ENCODE peak calls at places on chromosomes 6 and 20, in seven cellular contexts. One of them, this sample, is unnamed.

GRCh38 chr6:146914563-146915483 is 289.4 kb upstream of the STXBP5 start:
- DNase-seq in psoas muscle: peak
- DNase-seq in RWPE1: peak
- DNase-seq in ovary: peak
- DNase-seq in right cardiac atrium: peak
- DNase-seq in heart left ventricle: peak
- DNase-seq in IMR-90: peak
- DNase-seq in this sample: peak

GRCh38 chr6:46098678-46099077 is 31.1 kb upstream of the ENPP4 start:
- DNase-seq in psoas muscle: peak
- DNase-seq in RWPE1: no peak
- DNase-seq in ovary: no peak
- DNase-seq in right cardiac atrium: peak
- DNase-seq in heart left ventricle: no peak
- DNase-seq in IMR-90: no peak
- DNase-seq in this sample: peak

GRCh38 chr6:6654599-6655575 is 66.4 kb downstream of the LY86 start:
- DNase-seq in psoas muscle: no peak
- DNase-seq in RWPE1: no peak
- DNase-seq in ovary: no peak
- DNase-seq in right cardiac atrium: peak
- DNase-seq in heart left ventricle: peak
- DNase-seq in IMR-90: no peak
- DNase-seq in this sample: no peak

GRCh38 chr6:136791296-136792065 is 796 bp downstream of the MAP3K5 start:
- DNase-seq in psoas muscle: peak
- DNase-seq in RWPE1: no peak
- DNase-seq in ovary: peak
- DNase-seq in right cardiac atrium: peak
- DNase-seq in heart left ventricle: peak
- DNase-seq in IMR-90: peak
- DNase-seq in this sample: peak

GRCh38 chr6:168294901-168295300 is 24.7 kb downstream of the DACT2 start:
- DNase-seq in psoas muscle: no peak
- DNase-seq in RWPE1: no peak
- DNase-seq in ovary: no peak
- DNase-seq in right cardiac atrium: no peak
- DNase-seq in heart left ventricle: no peak
- DNase-seq in IMR-90: no peak
- DNase-seq in this sample: no peak

GRCh38 chr6:50143011-50143719 is 93.4 kb upstream of the DEFB112 start:
- DNase-seq in psoas muscle: no peak
- DNase-seq in RWPE1: no peak
- DNase-seq in ovary: no peak
- DNase-seq in right cardiac atrium: no peak
- DNase-seq in heart left ventricle: no peak
- DNase-seq in IMR-90: peak
- DNase-seq in this sample: no peak

GRCh38 chr6:47097092-47097945 is 55.2 kb upstream of the ADGRF1 start:
- DNase-seq in psoas muscle: peak
- DNase-seq in RWPE1: peak
- DNase-seq in ovary: peak
- DNase-seq in right cardiac atrium: peak
- DNase-seq in heart left ventricle: peak
- DNase-seq in IMR-90: peak
- DNase-seq in this sample: peak

GRCh38 chr6:41727705-41728072 is 7.7 kb downstream of the TFEB start:
- DNase-seq in psoas muscle: no peak
- DNase-seq in RWPE1: no peak
- DNase-seq in ovary: no peak
- DNase-seq in right cardiac atrium: no peak
- DNase-seq in heart left ventricle: no peak
- DNase-seq in IMR-90: no peak
- DNase-seq in this sample: no peak

GRCh38 chr6:113857565-113858066 is 471 bp downstream of the MARCKS start:
- DNase-seq in psoas muscle: peak
- DNase-seq in RWPE1: peak
- DNase-seq in ovary: peak
- DNase-seq in right cardiac atrium: peak
- DNase-seq in heart left ventricle: no peak
- DNase-seq in IMR-90: no peak
- DNase-seq in this sample: peak

GRCh38 chr6:111727041-111727440 is 121.4 kb upstream of the TRAF3IP2 start:
- DNase-seq in psoas muscle: no peak
- DNase-seq in RWPE1: no peak
- DNase-seq in ovary: no peak
- DNase-seq in right cardiac atrium: no peak
- DNase-seq in heart left ventricle: no peak
- DNase-seq in IMR-90: peak
- DNase-seq in this sample: no peak

GRCh38 chr6:16148498-16148897 is 19.6 kb downstream of the MYLIP start:
- DNase-seq in psoas muscle: no peak
- DNase-seq in RWPE1: no peak
- DNase-seq in ovary: no peak
- DNase-seq in right cardiac atrium: no peak
- DNase-seq in heart left ventricle: no peak
- DNase-seq in IMR-90: no peak
- DNase-seq in this sample: peak

GRCh38 chr6:53347921-53348435 is 772 bp downstream of the ELOVL5 start:
- DNase-seq in psoas muscle: peak
- DNase-seq in RWPE1: peak
- DNase-seq in ovary: peak
- DNase-seq in right cardiac atrium: peak
- DNase-seq in heart left ventricle: peak
- DNase-seq in IMR-90: peak
- DNase-seq in this sample: peak

GRCh38 chr6:69580696-69581095 is 216.1 kb downstream of the LMBRD1 start:
- DNase-seq in psoas muscle: no peak
- DNase-seq in RWPE1: no peak
- DNase-seq in ovary: no peak
- DNase-seq in right cardiac atrium: no peak
- DNase-seq in heart left ventricle: no peak
- DNase-seq in IMR-90: no peak
- DNase-seq in this sample: no peak

DNA sequence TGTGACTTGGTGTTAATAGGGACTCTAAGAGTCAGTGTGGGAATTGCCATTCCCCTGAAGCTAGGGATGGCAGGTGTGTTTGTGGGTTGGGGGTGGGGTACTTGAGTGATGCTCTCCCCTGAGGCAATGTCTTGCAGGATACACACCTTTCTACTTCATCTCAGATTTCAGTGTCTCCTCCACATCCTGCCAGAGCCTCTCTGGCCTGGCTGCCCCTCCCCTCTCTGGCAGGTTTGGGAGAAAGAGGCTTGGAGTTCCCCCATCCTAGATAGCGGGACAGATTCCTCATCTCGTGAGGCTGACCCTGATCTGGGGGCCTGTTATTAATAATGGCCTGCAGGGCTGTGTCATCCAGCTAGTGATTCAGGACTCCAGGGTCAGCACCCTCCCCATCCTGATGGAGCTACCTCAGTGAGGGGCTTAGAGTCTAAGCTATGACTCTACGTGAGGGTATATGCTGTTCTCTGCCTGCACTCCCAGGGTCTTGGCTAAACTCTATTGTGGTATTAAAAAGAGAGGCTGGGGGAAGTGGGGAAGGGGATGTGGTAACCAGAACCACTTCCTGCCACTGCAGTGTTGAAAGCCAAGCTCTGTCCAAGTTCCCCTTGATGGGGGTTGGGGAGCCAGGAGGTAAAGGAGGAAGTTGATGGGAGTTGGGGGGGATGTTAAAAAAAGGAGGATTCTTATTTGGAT is 3.7 kb upstream of the MMP9 start:
- DNase-seq in psoas muscle: no peak
- DNase-seq in RWPE1: peak
- DNase-seq in ovary: no peak
- DNase-seq in right cardiac atrium: peak
- DNase-seq in heart left ventricle: peak
- DNase-seq in IMR-90: no peak
- DNase-seq in this sample: no peak
- H3K27ac ChIP-seq in psoas muscle: no peak
- H3K27ac ChIP-seq in RWPE1: no peak
- H3K27ac ChIP-seq in ovary: no peak
- H3K27ac ChIP-seq in right cardiac atrium: no peak
- H3K27ac ChIP-seq in heart left ventricle: no peak
- H3K27ac ChIP-seq in IMR-90: no peak
- H3K27ac ChIP-seq in this sample: no peak

GRCh38 chr6:140923048-140923447 is 1209.7 kb upstream of the GJE1 start:
- DNase-seq in psoas muscle: no peak
- DNase-seq in RWPE1: no peak
- DNase-seq in ovary: no peak
- DNase-seq in right cardiac atrium: no peak
- DNase-seq in heart left ventricle: no peak
- DNase-seq in IMR-90: no peak
- DNase-seq in this sample: no peak
- H3K27ac ChIP-seq in psoas muscle: no peak
- H3K27ac ChIP-seq in RWPE1: no peak
- H3K27ac ChIP-seq in ovary: no peak
- H3K27ac ChIP-seq in right cardiac atrium: no peak
- H3K27ac ChIP-seq in heart left ventricle: no peak
- H3K27ac ChIP-seq in IMR-90: no peak
- H3K27ac ChIP-seq in this sample: no peak

GRCh38 chr20:6921717-6922386 is 154.4 kb downstream of the BMP2 start:
- DNase-seq in psoas muscle: no peak
- DNase-seq in RWPE1: no peak
- DNase-seq in ovary: no peak
- DNase-seq in right cardiac atrium: no peak
- DNase-seq in heart left ventricle: no peak
- DNase-seq in IMR-90: no peak
- DNase-seq in this sample: no peak
- H3K27ac ChIP-seq in psoas muscle: no peak
- H3K27ac ChIP-seq in RWPE1: no peak
- H3K27ac ChIP-seq in ovary: no peak
- H3K27ac ChIP-seq in right cardiac atrium: no peak
- H3K27ac ChIP-seq in heart left ventricle: no peak
- H3K27ac ChIP-seq in IMR-90: no peak
- H3K27ac ChIP-seq in this sample: no peak

GRCh38 chr20:44489931-44490330 is 14.3 kb downstream of the TTPAL start:
- DNase-seq in psoas muscle: no peak
- DNase-seq in RWPE1: no peak
- DNase-seq in ovary: no peak
- DNase-seq in right cardiac atrium: no peak
- DNase-seq in heart left ventricle: no peak
- DNase-seq in IMR-90: no peak
- DNase-seq in this sample: no peak
- H3K27ac ChIP-seq in psoas muscle: no peak
- H3K27ac ChIP-seq in RWPE1: no peak
- H3K27ac ChIP-seq in ovary: no peak
- H3K27ac ChIP-seq in right cardiac atrium: no peak
- H3K27ac ChIP-seq in heart left ventricle: no peak
- H3K27ac ChIP-seq in IMR-90: no peak
- H3K27ac ChIP-seq in this sample: no peak

This sample was measured in body of pancreas.